ENCODE peak calls at places on chromosomes 11 and 22, in seven cellular contexts. N is cardiac muscle cell, Q is NCI-H1417, B is transverse colon, E is aorta, U is RCC 7860, F is NCI-H345. Z is an unnamed sample.
A peak's percentile ranks its signal among the peaks of the same experiment; 100 is the strongest.

GRCh38 chr11:10317776-10318526 is 13.1 kb downstream of the ADM start:
- DNase-seq in N (no peak), Q (no peak), B (no peak), E (no peak), U (no peak), F (no peak), Z (no peak)

GRCh38 chr11:16469968-16470367 is 113.6 kb upstream of the SOX6 start:
- DNase-seq in N (no peak), Q (no peak), B (no peak), E (no peak), U (no peak), F (no peak), Z (no peak)

GRCh38 chr11:14676068-14676467 is 32.5 kb downstream of the PDE3B start:
- DNase-seq in N (no peak), Q (no peak), B (no peak), E (no peak), U (no peak), F (no peak), Z (no peak)

GRCh38 chr11:66112041-66112491 is 42.0 kb downstream of the PACS1 start:
- DNase-seq in N (no peak), Q (no peak), B (no peak), E (no peak), U (no peak), F (no peak), Z (no peak)

GRCh38 chr11:66020618-66021357 is 5.5 kb downstream of the CATSPER1 start:
- DNase-seq in N (no peak), Q (no peak), B (peak; percentile 29), E (peak; percentile 87), U (peak; percentile 75), F (no peak), Z (no peak)

GRCh38 chr22:17172172-17172833 is 13.2 kb upstream of the HDHD5 start:
- DNase-seq in N (peak; percentile 64), Q (no peak), B (no peak), E (no peak), U (no peak), F (no peak), Z (no peak)

GRCh38 chr11:116536416-116536815 is 236.4 kb downstream of the BUD13 start:
- DNase-seq in N (no peak), Q (no peak), B (no peak), E (peak; percentile 13), U (no peak), F (no peak), Z (no peak)

GRCh38 chr11:15180212-15180814 is 65.6 kb downstream of the INSC start:
- DNase-seq in N (no peak), Q (no peak), B (no peak), E (no peak), U (no peak), F (no peak), Z (no peak)

GRCh38 chr22:50620861-50621490 is 7.0 kb downstream of the ARSA start:
- DNase-seq in N (no peak), Q (no peak), B (peak; percentile 45), E (no peak), U (no peak), F (peak; percentile 51), Z (no peak)

GRCh38 chr11:126716456-126717083 is 284.0 kb downstream of the KIRREL3 start:
- DNase-seq in N (peak; percentile 43), Q (peak; percentile 57), B (peak; percentile 55), E (no peak), U (peak; percentile 35), F (peak; percentile 50), Z (no peak)

GRCh38 chr22:21942407-21942895 is 10.2 kb downstream of the PPM1F start:
- DNase-seq in N (no peak), Q (no peak), B (peak; percentile 52), E (peak; percentile 89), U (peak; percentile 84), F (no peak), Z (no peak)

GRCh38 chr22:25083414-25084166 is 116.1 kb upstream of the CRYBB3 start:
- DNase-seq in N (no peak), Q (no peak), B (peak; percentile 13), E (no peak), U (no peak), F (peak; percentile 62), Z (no peak)

Z was measured in NCI-H2107.